ENCODE peak calls at places on chromosomes 13 and 19, in eight cellular contexts. K is ascending aorta; X is PC-9; Z is effector memory CD4-positive, alpha-beta T cell; U is GM23248; E is CD8-positive, alpha-beta T cell; I is WERI-Rb-1; O is IMR-90. M is an unnamed sample.

GRCh38 chr19:12564016-12564664 is 12.9 kb upstream of the ZNF564 start:
- DNase-seq in E (peak; percentile 83), I (peak; percentile 89), Z (peak; percentile 74), O (peak; percentile 88), K (peak; percentile 35), X (peak; percentile 75), U (peak; percentile 93), M (peak; percentile 88)

GRCh38 chr13:26168276-26168814 is 53.8 kb downstream of the RNF6 start:
- DNase-seq in K (no peak), U (peak; percentile 48), X (no peak), I (no peak), O (peak; percentile 48), Z (no peak), E (no peak), M (no peak)

GRCh38 chr19:47068246-47068645 is 19.8 kb upstream of the TMEM160 start:
- DNase-seq in U (no peak), E (no peak), I (no peak), K (no peak), Z (no peak), O (no peak), X (no peak), M (no peak)

GRCh38 chr13:79128158-79128557 is 277.9 kb downstream of the RBM26 start:
- DNase-seq in K (no peak), O (peak; percentile 18), Z (no peak), U (peak; percentile 58), E (no peak), I (no peak), X (peak; percentile 60), M (peak; percentile 92)

GRCh38 chr13:79516590-79516989 is 35.6 kb downstream of the NDFIP2 start:
- DNase-seq in Z (no peak), I (no peak), O (no peak), K (no peak), E (no peak), U (no peak), X (no peak), M (no peak)

GRCh38 chr19:5823579-5824281 is 15.8 kb downstream of the FUT6 start:
- DNase-seq in E (no peak), X (no peak), I (no peak), U (no peak), O (no peak), Z (no peak), K (no peak), M (no peak)

GRCh38 chr13:32203736-32204135 is 111.4 kb downstream of the ZAR1L start:
- DNase-seq in X (no peak), I (no peak), Z (no peak), O (no peak), U (no peak), K (no peak), E (no peak), M (no peak)

GRCh38 chr13:99922631-99923404 is 48.7 kb downstream of the ZIC5 start:
- DNase-seq in Z (no peak), I (no peak), U (no peak), E (no peak), O (no peak), X (no peak), K (no peak), M (no peak)

GRCh38 chr13:74443623-74444022 is 309.4 kb upstream of the KLF12 start:
- DNase-seq in Z (no peak), K (no peak), I (no peak), U (peak; percentile 85), X (no peak), O (peak; percentile 85), E (no peak), M (peak; percentile 79)

GRCh38 chr13:98539655-98540054 is 37.3 kb downstream of the STK24 start:
- DNase-seq in K (no peak), U (peak; percentile 73), E (no peak), I (no peak), O (no peak), X (no peak), Z (no peak), M (no peak)
- H3K27ac ChIP-seq in K (no peak overlapping the region), U (peak overlapping the region; percentile 64), E (no peak overlapping the region), I (no peak overlapping the region), O (no peak overlapping the region), X (no peak overlapping the region), Z (no peak overlapping the region), M (no peak overlapping the region)

DNA sequence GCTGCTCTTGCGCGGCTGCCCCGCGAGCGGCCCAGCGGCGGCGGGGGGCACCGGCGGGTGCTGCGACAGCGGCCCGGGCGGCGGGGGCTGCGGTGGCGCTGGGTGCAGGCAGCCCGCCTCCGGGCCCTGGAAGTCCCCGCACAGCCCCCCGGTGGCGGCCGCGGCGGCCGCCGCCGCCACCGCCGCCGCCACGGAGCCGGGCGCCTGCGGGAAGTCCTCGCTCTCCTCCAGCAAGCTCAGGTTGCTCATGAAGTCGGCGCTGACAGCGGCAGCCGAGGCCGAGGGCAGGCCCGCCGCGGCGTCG is 735 bp downstream of the FOXO1 start:
- DNase-seq in X (no peak), E (peak; percentile 50), O (no peak), U (peak; percentile 58), Z (peak; percentile 42), K (no peak), I (no peak), M (no peak)
- H3K27ac ChIP-seq in X (no peak overlapping the region), E (peak overlapping the region; percentile 83), O (no peak overlapping the region), U (no peak overlapping the region), Z (peak overlapping the region; percentile 87), K (peak overlapping the region; percentile 96), I (peak overlapping the region; percentile 57), M (peak overlapping the region; percentile 39)

GRCh38 chr13:30673669-30674521 is 56.2 kb downstream of the USPL1 start:
- DNase-seq in K (peak; percentile 79), Z (peak; percentile 75), E (peak; percentile 87), X (peak; percentile 72), U (peak; percentile 93), O (peak; percentile 89), I (peak; percentile 80), M (peak; percentile 81)

GRCh38 chr13:30676672-30677071 is 58.7 kb upstream of the ALOX5AP start:
- DNase-seq in U (peak; percentile 59), K (no peak), Z (no peak), E (no peak), I (peak; percentile 21), O (peak; percentile 47), X (no peak), M (peak; percentile 43)

GRCh38 chr13:30681489-30682242 is 53.7 kb upstream of the ALOX5AP start:
- DNase-seq in Z (no peak), X (no peak), K (no peak), I (no peak), O (peak; percentile 80), E (no peak), U (peak; percentile 76), M (no peak)

GRCh38 chr13:30685320-30685859 is 50.0 kb upstream of the ALOX5AP start:
- DNase-seq in E (no peak), I (no peak), K (no peak), O (no peak), Z (no peak), U (peak; percentile 17), X (no peak), M (no peak)

DNA sequence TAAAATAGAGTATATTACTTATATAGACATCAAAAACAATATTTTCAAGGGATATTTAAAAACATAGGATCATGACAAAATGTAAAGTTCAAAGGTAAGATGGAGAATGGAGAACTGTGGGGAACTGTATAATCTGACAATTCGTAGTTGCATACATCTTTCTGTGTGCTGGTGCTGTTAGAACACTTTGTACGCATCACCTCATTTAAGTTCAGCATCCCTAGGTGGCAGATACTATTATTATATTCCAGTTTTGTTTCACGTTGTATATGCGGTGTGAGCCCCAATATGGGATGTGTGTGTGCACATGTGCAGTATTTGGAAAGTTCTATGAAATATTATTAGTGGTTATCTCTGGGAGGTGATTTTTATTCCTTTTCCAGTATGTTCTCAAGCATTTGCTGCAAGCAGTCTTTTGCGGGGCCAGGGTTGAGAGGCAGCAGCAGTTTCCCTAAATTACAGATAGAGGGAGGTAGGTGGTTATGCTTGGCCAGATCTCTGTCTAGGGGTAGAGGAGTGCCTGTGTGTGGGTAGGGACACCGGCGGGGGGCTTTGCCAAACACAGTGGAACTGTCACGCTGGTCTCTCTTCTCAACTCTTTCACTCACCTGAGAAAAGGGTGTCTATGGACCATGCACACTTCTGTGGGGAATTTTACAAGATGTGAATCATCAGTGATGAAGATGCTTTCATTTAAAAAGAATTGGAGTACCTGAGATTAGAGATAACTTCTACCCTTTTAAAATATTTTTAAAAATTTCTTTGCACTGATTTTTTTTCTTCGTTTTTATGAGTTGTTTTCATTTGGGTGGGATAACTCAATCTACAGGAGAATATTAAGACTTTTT is 55.6 kb upstream of the ALOX5AP start:
- DNase-seq in I (peak; percentile 11), O (peak; percentile 41), Z (no peak), U (peak; percentile 57), K (no peak), E (peak; percentile 39), X (no peak), M (no peak)
- H3K27ac ChIP-seq in I (no peak overlapping the region), O (no peak overlapping the region), Z (no peak overlapping the region), U (no peak overlapping the region), K (no peak overlapping the region), E (no peak overlapping the region), X (no peak overlapping the region), M (no peak overlapping the region)

GRCh38 chr19:50053119-50053518 is 27.3 kb downstream of the ZNF473 start:
- DNase-seq in X (no peak), O (no peak), K (no peak), E (no peak), Z (no peak), U (no peak), I (no peak), M (no peak)
- H3K27ac ChIP-seq in X (no peak overlapping the region), O (no peak overlapping the region), K (no peak overlapping the region), E (no peak overlapping the region), Z (no peak overlapping the region), U (no peak overlapping the region), I (no peak overlapping the region), M (no peak overlapping the region)

DNA sequence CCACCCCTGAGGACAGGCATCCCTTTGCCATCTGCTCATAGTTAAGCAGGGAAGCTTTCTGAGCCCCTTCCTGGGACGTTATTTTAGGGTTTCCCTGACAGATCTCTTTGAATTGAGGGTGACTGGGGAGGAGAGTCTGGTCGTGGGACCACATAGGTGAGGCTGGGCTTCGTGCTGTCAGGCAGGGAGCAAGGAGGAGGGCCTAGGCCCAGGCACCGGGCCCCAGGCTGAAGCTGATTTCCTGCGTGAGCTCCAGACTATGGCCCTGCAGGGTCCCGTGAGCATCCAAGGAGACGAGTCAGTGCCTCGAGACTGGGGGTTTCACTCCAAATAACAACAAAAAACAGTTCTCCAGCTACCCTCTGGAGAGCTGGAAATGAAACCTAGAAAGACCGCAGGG is 60.4 kb downstream of the MYO9B start:
- DNase-seq in Z (no peak), E (no peak), O (no peak), X (no peak), I (peak; percentile 20), K (no peak), U (peak; percentile 12), M (no peak)
- H3K27ac ChIP-seq in Z (no peak overlapping the region), E (peak overlapping the region; percentile 14), O (peak overlapping the region; percentile 76), X (peak overlapping the region; percentile 93), I (peak overlapping the region; percentile 74), K (peak overlapping the region; percentile 94), U (peak overlapping the region; percentile 98), M (peak overlapping the region; percentile 79)

DNA sequence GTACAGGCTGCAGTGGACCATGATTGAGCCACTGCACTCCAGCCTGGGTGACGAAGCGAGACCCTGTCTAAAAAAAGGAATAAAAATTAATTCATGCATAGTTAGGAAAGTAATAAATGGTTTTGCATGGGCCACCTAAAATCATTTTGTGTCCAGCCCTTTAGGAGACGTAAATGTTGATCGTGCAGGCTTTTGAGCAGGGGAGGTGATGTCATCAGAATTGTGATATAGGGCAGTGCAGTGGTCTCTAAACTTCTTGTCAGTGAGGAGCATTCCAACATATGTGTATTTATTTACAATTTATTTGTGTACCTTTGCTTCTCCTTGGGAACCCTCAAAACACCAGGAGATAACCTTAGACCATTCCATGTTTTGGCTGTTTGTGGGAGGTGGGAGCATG is 3.0 kb downstream of the SMARCA4 start:
- DNase-seq in X (no peak), I (no peak), E (no peak), Z (no peak), K (no peak), O (no peak), U (no peak), M (no peak)
- H3K27ac ChIP-seq in X (no peak overlapping the region), I (no peak overlapping the region), E (peak overlapping the region; percentile 45), Z (peak overlapping the region; percentile 40), K (no peak overlapping the region), O (no peak overlapping the region), U (no peak overlapping the region), M (no peak overlapping the region)

M was measured in mammary epithelial cell.